ENCODE peak calls at places on chromosome 6, in six cellular contexts. E, P, T, A, D and W are unnamed samples.

GRCh38 chr6:16548121-16548520 is 213.1 kb downstream of the ATXN1 start:
- DNase-seq in E (no peak), P (no peak), T (no peak), A (no peak), D (no peak), W (no peak)

GRCh38 chr6:134741193-134741521 is 208.7 kb downstream of the ALDH8A1 start:
- DNase-seq in E (no peak), P (no peak), T (no peak), A (no peak), D (peak; percentile 9), W (no peak)

GRCh38 chr6:30227763-30228487 is 14.7 kb upstream of the TRIM26 start:
- DNase-seq in E (no peak), P (no peak), T (no peak), A (no peak), D (no peak), W (no peak)

GRCh38 chr6:54238407-54238806 is 69.8 kb upstream of the TINAG start:
- DNase-seq in E (no peak), P (no peak), T (no peak), A (no peak), D (no peak), W (no peak)

GRCh38 chr6:111033628-111034289 is 51.9 kb downstream of the RPF2 start:
- DNase-seq in E (peak; percentile 16), P (no peak), T (no peak), A (no peak), D (no peak), W (no peak)

GRCh38 chr6:108260126-108260808 is 573 bp downstream of the SNX3 start:
- DNase-seq in E (peak; percentile 53), P (peak; percentile 67), T (peak; percentile 53), A (peak; percentile 26), D (peak; percentile 65), W (no peak)

GRCh38 chr6:42451595-42452170 is at the start of gene TRERF1:
- DNase-seq in E (peak; percentile 45), P (peak; percentile 85), T (peak; percentile 61), A (no peak), D (peak; percentile 88), W (peak; percentile 68)

GRCh38 chr6:3281669-3282460 is 23.1 kb downstream of the PSMG4 start:
- DNase-seq in E (no peak), P (peak; percentile 66), T (no peak), A (no peak), D (no peak), W (no peak)

GRCh38 chr6:43347444-43347843 is 22.0 kb downstream of the ZNF318 start:
- DNase-seq in E (no peak), P (no peak), T (no peak), A (no peak), D (no peak), W (no peak)

GRCh38 chr6:18501313-18502013 is 114.3 kb downstream of the RNF144B start:
- DNase-seq in E (peak; percentile 16), P (peak; percentile 71), T (peak; percentile 68), A (peak; percentile 32), D (no peak), W (peak; percentile 58)

GRCh38 chr6:86423571-86423970 is 513.8 kb upstream of the HTR1E start:
- DNase-seq in E (no peak), P (no peak), T (no peak), A (no peak), D (no peak), W (no peak)

GRCh38 chr6:108336971-108337370 is 42.1 kb downstream of the AFG1L start:
- DNase-seq in E (no peak), P (no peak), T (no peak), A (no peak), D (no peak), W (no peak)

GRCh38 chr6:95321106-95321505 is 256.2 kb upstream of the MANEA start:
- DNase-seq in E (no peak), P (no peak), T (no peak), A (no peak), D (no peak), W (no peak)

GRCh38 chr6:169976301-169977081 is 225.1 kb downstream of the ERMARD start:
- DNase-seq in E (peak; percentile 2), P (peak; percentile 60), T (no peak), A (no peak), D (no peak), W (no peak)

GRCh38 chr6:108157234-108157971 is 8.4 kb upstream of the NR2E1 start:
- DNase-seq in E (no peak), P (no peak), T (no peak), A (no peak), D (no peak), W (no peak)

GRCh38 chr6:168017629-168018028 is 20.2 kb downstream of the KIF25 start:
- DNase-seq in E (no peak), P (no peak), T (no peak), A (peak; percentile 20), D (no peak), W (no peak)

GRCh38 chr6:42387336-42387735 is 64.4 kb downstream of the TRERF1 start:
- DNase-seq in E (no peak), P (no peak), T (no peak), A (no peak), D (no peak), W (no peak)

GRCh38 chr6:144689503-144690040 is 404.4 kb downstream of the UTRN start:
- DNase-seq in E (no peak), P (no peak), T (no peak), A (no peak), D (no peak), W (no peak)

GRCh38 chr6:117540670-117541069 is 58.2 kb downstream of the DCBLD1 start:
- DNase-seq in E (no peak), P (no peak), T (no peak), A (no peak), D (no peak), W (no peak)

GRCh38 chr6:135192256-135193174 is 11.4 kb downstream of the MYB start:
- DNase-seq in E (no peak), P (no peak), T (no peak), A (no peak), D (no peak), W (no peak)

GRCh38 chr6:170251776-170252571 is 38.9 kb downstream of the DLL1 start:
- DNase-seq in E (peak; percentile 3), P (no peak), T (no peak), A (no peak), D (no peak), W (no peak)

DNA sequence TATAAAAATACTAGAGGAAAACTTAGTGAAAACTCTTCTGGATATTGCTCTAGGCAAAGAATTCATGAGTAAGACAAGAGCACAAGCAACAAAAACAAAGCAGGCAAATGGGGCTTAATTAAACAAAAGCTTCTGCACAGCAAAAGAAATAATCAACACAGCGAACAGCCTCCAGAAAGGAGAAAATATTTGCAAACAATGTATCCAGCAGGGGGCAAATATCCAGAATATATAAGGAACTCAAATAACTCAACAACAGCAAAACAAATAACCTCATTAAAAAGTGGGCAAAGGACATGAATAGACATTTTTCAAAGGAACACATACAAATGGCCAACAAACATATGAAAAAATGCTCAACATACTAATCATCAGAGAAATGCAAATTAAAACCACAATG is 17.1 kb upstream of the HECA start:
- DNase-seq in E (no peak), P (no peak), T (no peak), A (no peak), D (no peak), W (no peak)
- H3K27ac ChIP-seq in E (no peak overlapping the region), P (no peak overlapping the region), T (no peak overlapping the region), A (no peak overlapping the region), D (no peak overlapping the region), W (no peak overlapping the region)

GRCh38 chr6:11358904-11359840 is 126.7 kb upstream of the NEDD9 start:
- DNase-seq in E (no peak), P (no peak), T (no peak), A (no peak), D (no peak), W (no peak)

GRCh38 chr6:11364971-11365397 is 132.5 kb upstream of the NEDD9 start:
- DNase-seq in E (no peak), P (no peak), T (no peak), A (peak; percentile 54), D (no peak), W (no peak)

GRCh38 chr6:11363881-11364576 is 131.6 kb upstream of the NEDD9 start:
- DNase-seq in E (no peak), P (no peak), T (no peak), A (no peak), D (no peak), W (no peak)

GRCh38 chr6:11366183-11366933 is 133.9 kb upstream of the NEDD9 start:
- DNase-seq in E (no peak), P (no peak), T (no peak), A (no peak), D (no peak), W (no peak)

GRCh38 chr6:11362481-11363018 is 130.1 kb upstream of the NEDD9 start:
- DNase-seq in E (no peak), P (no peak), T (no peak), A (no peak), D (no peak), W (no peak)
- H3K27ac ChIP-seq in E (no peak overlapping the region), P (no peak overlapping the region), T (no peak overlapping the region), A (peak overlapping the region; percentile 32), D (no peak overlapping the region), W (no peak overlapping the region)

DNA sequence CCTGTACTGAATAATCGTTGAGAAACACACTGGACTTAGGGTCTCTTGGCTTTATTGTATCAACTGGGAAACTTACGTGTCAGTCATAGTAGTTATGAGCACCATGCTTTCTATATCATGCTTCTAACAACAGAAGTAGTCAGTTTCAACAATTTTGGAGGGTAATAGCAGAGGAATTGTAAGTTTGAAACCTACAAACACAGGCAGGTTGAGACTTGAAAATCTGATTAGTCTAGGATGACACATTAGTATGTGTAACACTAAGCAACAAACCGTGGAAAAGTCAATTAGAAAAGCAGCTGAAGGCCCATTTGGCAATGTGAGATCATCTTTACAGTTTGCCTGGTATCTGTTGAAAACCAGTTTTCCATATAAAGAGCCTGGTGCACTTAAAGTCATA is 43.9 kb upstream of the FABP7 start:
- DNase-seq in E (no peak), P (no peak), T (no peak), A (no peak), D (no peak), W (no peak)
- H3K27ac ChIP-seq in E (no peak overlapping the region), P (no peak overlapping the region), T (no peak overlapping the region), A (peak overlapping the region; percentile 54), D (no peak overlapping the region), W (no peak overlapping the region)

GRCh38 chr6:37502703-37503485 is 3.2 kb upstream of the CCDC167 start:
- DNase-seq in E (no peak), P (no peak), T (no peak), A (no peak), D (peak; percentile 33), W (no peak)

GRCh38 chr6:37503486-37503980 is 3.8 kb upstream of the CCDC167 start:
- DNase-seq in E (no peak), P (no peak), T (no peak), A (no peak), D (peak; percentile 41), W (no peak)

GRCh38 chr6:37507690-37508421 is 8.2 kb upstream of the CCDC167 start:
- DNase-seq in E (no peak), P (no peak), T (no peak), A (no peak), D (peak; percentile 76), W (no peak)

GRCh38 chr6:37506479-37506878 is 6.8 kb upstream of the CCDC167 start:
- DNase-seq in E (no peak), P (no peak), T (no peak), A (no peak), D (no peak), W (no peak)

DNA sequence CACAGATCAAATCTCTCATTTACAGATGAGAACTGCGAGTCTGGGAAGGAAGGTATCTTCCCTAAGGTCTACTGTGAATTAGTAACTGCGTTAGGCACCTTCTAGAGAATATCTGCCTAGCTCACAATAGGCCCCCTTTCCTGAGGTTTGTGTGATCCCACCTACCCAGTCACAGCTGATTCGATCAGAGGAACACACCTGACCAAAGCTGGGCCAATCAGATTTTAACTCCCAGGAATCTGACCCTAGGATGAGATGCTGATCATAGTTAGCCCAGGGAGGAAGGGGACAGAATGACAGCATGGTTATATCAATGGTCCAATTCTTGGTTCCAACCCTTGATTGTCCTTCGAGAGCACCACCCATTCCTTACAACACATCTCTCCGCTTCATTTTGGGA is 7.4 kb upstream of the CCDC167 start:
- DNase-seq in E (no peak), P (no peak), T (no peak), A (no peak), D (no peak), W (no peak)
- H3K27ac ChIP-seq in E (no peak overlapping the region), P (no peak overlapping the region), T (no peak overlapping the region), A (no peak overlapping the region), D (no peak overlapping the region), W (no peak overlapping the region)